ENCODE peak calls at places on chromosomes 5 and 9, in six cellular contexts. One of them, this sample, is unnamed.
A peak's percentile ranks its signal among the peaks of the same experiment; 100 is the strongest.

GRCh38 chr9:137989999-137990715 is 112.6 kb downstream of the CACNA1B start:
- DNase-seq in memory B cell: no peak
- DNase-seq in activated effector memory CD4-positive, alpha-beta T cell treated with Interleukin-2 at 50 U/mL for 16 hours: no peak
- DNase-seq in fibroblast of the aortic adventitia: no peak
- DNase-seq in endothelial cell: no peak
- DNase-seq in activated CD4-positive, CD25-positive, alpha-beta regulatory T cell: no peak
- DNase-seq in this sample: no peak

GRCh38 chr9:119091074-119091473 is 278.2 kb downstream of the BRINP1 start:
- DNase-seq in memory B cell: no peak
- DNase-seq in activated effector memory CD4-positive, alpha-beta T cell treated with Interleukin-2 at 50 U/mL for 16 hours: no peak
- DNase-seq in fibroblast of the aortic adventitia: no peak
- DNase-seq in endothelial cell: no peak
- DNase-seq in activated CD4-positive, CD25-positive, alpha-beta regulatory T cell: no peak
- DNase-seq in this sample: no peak

GRCh38 chr5:156327306-156327705 is 342 bp downstream of the SGCD start:
- DNase-seq in memory B cell: no peak
- DNase-seq in activated effector memory CD4-positive, alpha-beta T cell treated with Interleukin-2 at 50 U/mL for 16 hours: no peak
- DNase-seq in fibroblast of the aortic adventitia: no peak
- DNase-seq in endothelial cell: no peak
- DNase-seq in activated CD4-positive, CD25-positive, alpha-beta regulatory T cell: no peak
- DNase-seq in this sample: no peak

GRCh38 chr5:1171340-1171941 is 30.0 kb upstream of the SLC6A19 start:
- DNase-seq in memory B cell: no peak
- DNase-seq in activated effector memory CD4-positive, alpha-beta T cell treated with Interleukin-2 at 50 U/mL for 16 hours: no peak
- DNase-seq in fibroblast of the aortic adventitia: peak; percentile 39
- DNase-seq in endothelial cell: no peak
- DNase-seq in activated CD4-positive, CD25-positive, alpha-beta regulatory T cell: no peak
- DNase-seq in this sample: no peak

GRCh38 chr5:95996904-95997751 is 35.5 kb upstream of the ELL2 start:
- DNase-seq in memory B cell: no peak
- DNase-seq in activated effector memory CD4-positive, alpha-beta T cell treated with Interleukin-2 at 50 U/mL for 16 hours: no peak
- DNase-seq in fibroblast of the aortic adventitia: no peak
- DNase-seq in endothelial cell: no peak
- DNase-seq in activated CD4-positive, CD25-positive, alpha-beta regulatory T cell: no peak
- DNase-seq in this sample: no peak

GRCh38 chr9:92435263-92435662 is 11.0 kb upstream of the OMD start:
- DNase-seq in memory B cell: no peak
- DNase-seq in activated effector memory CD4-positive, alpha-beta T cell treated with Interleukin-2 at 50 U/mL for 16 hours: no peak
- DNase-seq in fibroblast of the aortic adventitia: no peak
- DNase-seq in endothelial cell: no peak
- DNase-seq in activated CD4-positive, CD25-positive, alpha-beta regulatory T cell: no peak
- DNase-seq in this sample: no peak

GRCh38 chr9:117273612-117274011 is 141.2 kb downstream of the ASTN2 start:
- DNase-seq in memory B cell: no peak
- DNase-seq in activated effector memory CD4-positive, alpha-beta T cell treated with Interleukin-2 at 50 U/mL for 16 hours: no peak
- DNase-seq in fibroblast of the aortic adventitia: no peak
- DNase-seq in endothelial cell: no peak
- DNase-seq in activated CD4-positive, CD25-positive, alpha-beta regulatory T cell: no peak
- DNase-seq in this sample: no peak

GRCh38 chr9:127177221-127177620 is 54.8 kb upstream of the ANGPTL2 start:
- DNase-seq in memory B cell: no peak
- DNase-seq in activated effector memory CD4-positive, alpha-beta T cell treated with Interleukin-2 at 50 U/mL for 16 hours: no peak
- DNase-seq in fibroblast of the aortic adventitia: no peak
- DNase-seq in endothelial cell: no peak
- DNase-seq in activated CD4-positive, CD25-positive, alpha-beta regulatory T cell: no peak
- DNase-seq in this sample: no peak

GRCh38 chr9:88889386-88889785 is 101.9 kb upstream of the S1PR3 start:
- DNase-seq in memory B cell: no peak
- DNase-seq in activated effector memory CD4-positive, alpha-beta T cell treated with Interleukin-2 at 50 U/mL for 16 hours: no peak
- DNase-seq in fibroblast of the aortic adventitia: no peak
- DNase-seq in endothelial cell: no peak
- DNase-seq in activated CD4-positive, CD25-positive, alpha-beta regulatory T cell: no peak
- DNase-seq in this sample: no peak

GRCh38 chr9:98318834-98319478 is 63.5 kb upstream of the TBC1D2 start:
- DNase-seq in memory B cell: no peak
- DNase-seq in activated effector memory CD4-positive, alpha-beta T cell treated with Interleukin-2 at 50 U/mL for 16 hours: no peak
- DNase-seq in fibroblast of the aortic adventitia: peak; percentile 76
- DNase-seq in endothelial cell: no peak
- DNase-seq in activated CD4-positive, CD25-positive, alpha-beta regulatory T cell: no peak
- DNase-seq in this sample: no peak

GRCh38 chr5:57194653-57195052 is 20.8 kb downstream of the GPBP1 start:
- DNase-seq in memory B cell: no peak
- DNase-seq in activated effector memory CD4-positive, alpha-beta T cell treated with Interleukin-2 at 50 U/mL for 16 hours: no peak
- DNase-seq in fibroblast of the aortic adventitia: no peak
- DNase-seq in endothelial cell: no peak
- DNase-seq in activated CD4-positive, CD25-positive, alpha-beta regulatory T cell: no peak
- DNase-seq in this sample: no peak

GRCh38 chr9:136497916-136498695 is 15.3 kb upstream of the SEC16A start:
- DNase-seq in memory B cell: no peak
- DNase-seq in activated effector memory CD4-positive, alpha-beta T cell treated with Interleukin-2 at 50 U/mL for 16 hours: no peak
- DNase-seq in fibroblast of the aortic adventitia: no peak
- DNase-seq in endothelial cell: no peak
- DNase-seq in activated CD4-positive, CD25-positive, alpha-beta regulatory T cell: no peak
- DNase-seq in this sample: no peak

GRCh38 chr9:135850737-135851136 is 56.6 kb downstream of the CAMSAP1 start:
- DNase-seq in memory B cell: no peak
- DNase-seq in activated effector memory CD4-positive, alpha-beta T cell treated with Interleukin-2 at 50 U/mL for 16 hours: no peak
- DNase-seq in fibroblast of the aortic adventitia: no peak
- DNase-seq in endothelial cell: no peak
- DNase-seq in activated CD4-positive, CD25-positive, alpha-beta regulatory T cell: no peak
- DNase-seq in this sample: no peak

GRCh38 chr5:72477644-72478043 is 29.6 kb downstream of the ZNF366 start:
- DNase-seq in memory B cell: no peak
- DNase-seq in activated effector memory CD4-positive, alpha-beta T cell treated with Interleukin-2 at 50 U/mL for 16 hours: no peak
- DNase-seq in fibroblast of the aortic adventitia: no peak
- DNase-seq in endothelial cell: no peak
- DNase-seq in activated CD4-positive, CD25-positive, alpha-beta regulatory T cell: no peak
- DNase-seq in this sample: no peak

This sample was measured in GM19239.